ENCODE peak calls at places on chromosomes 4 and X, in ten cellular contexts. D, Y, W, A, V, T, S, U, B and M are unnamed samples.

GRCh38 chrX:136759968-136760367 is 20.8 kb downstream of the ARHGEF6 start:
- DNase-seq in D (no peak), Y (no peak), W (no peak), A (no peak), V (no peak), T (no peak), S (no peak), U (no peak), B (no peak), M (no peak)

GRCh38 chr4:126939401-126939800 is 693.4 kb upstream of the INTU start:
- DNase-seq in D (peak; percentile 31), Y (peak; percentile 50), W (no peak), A (no peak), V (no peak), T (peak; percentile 81), S (no peak), U (no peak), B (no peak), M (no peak)

GRCh38 chrX:47146936-47147859 is 2.2 kb downstream of the RBM10 start:
- DNase-seq in D (no peak), Y (no peak), W (no peak), A (peak; percentile 22), V (no peak), T (no peak), S (no peak), U (no peak), B (no peak), M (no peak)

GRCh38 chr4:134126161-134126560 is 75.4 kb downstream of the PABPC4L start:
- DNase-seq in D (no peak), Y (no peak), W (no peak), A (no peak), V (no peak), T (no peak), S (no peak), U (no peak), B (no peak), M (no peak)

GRCh38 chrX:149829751-149830191 is 48.0 kb downstream of the MAGEA9 start:
- DNase-seq in D (peak; percentile 12), Y (peak; percentile 71), W (no peak), A (no peak), V (no peak), T (peak; percentile 68), S (no peak), U (no peak), B (no peak), M (no peak)

GRCh38 chrX:68843992-68844391 is 15.2 kb downstream of the EFNB1 start:
- DNase-seq in D (no peak), Y (no peak), W (no peak), A (no peak), V (no peak), T (no peak), S (no peak), U (no peak), B (no peak), M (peak; percentile 51)

GRCh38 chr4:24991015-24991414 is 39.7 kb downstream of the LGI2 start:
- DNase-seq in D (no peak), Y (peak; percentile 34), W (no peak), A (no peak), V (no peak), T (peak; percentile 23), S (no peak), U (no peak), B (no peak), M (no peak)

GRCh38 chrX:19776753-19777152 is 110.6 kb downstream of the SH3KBP1 start:
- DNase-seq in D (no peak), Y (no peak), W (no peak), A (no peak), V (no peak), T (no peak), S (no peak), U (no peak), B (no peak), M (no peak)

GRCh38 chr4:184811484-184812180 is 14.1 kb downstream of the ACSL1 start:
- DNase-seq in D (no peak), Y (no peak), W (no peak), A (no peak), V (no peak), T (peak; percentile 72), S (no peak), U (no peak), B (no peak), M (no peak)

GRCh38 chr4:148998719-148999118 is 556.5 kb upstream of the NR3C2 start:
- DNase-seq in D (no peak), Y (peak; percentile 10), W (no peak), A (no peak), V (no peak), T (peak; percentile 26), S (no peak), U (no peak), B (no peak), M (no peak)

GRCh38 chrX:39158801-39159657 is 357.8 kb downstream of the MID1IP1 start:
- DNase-seq in D (no peak), Y (peak; percentile 90), W (no peak), A (no peak), V (no peak), T (peak; percentile 58), S (no peak), U (no peak), B (peak; percentile 11), M (no peak)

GRCh38 chrX:100748133-100748532 is 16.2 kb upstream of the SYTL4 start:
- DNase-seq in D (no peak), Y (peak; percentile 35), W (no peak), A (no peak), V (no peak), T (no peak), S (no peak), U (no peak), B (no peak), M (no peak)

GRCh38 chrX:131675596-131676194 is 131.8 kb downstream of the OR13H1 start:
- DNase-seq in D (no peak), Y (peak; percentile 16), W (no peak), A (no peak), V (no peak), T (peak; percentile 16), S (no peak), U (no peak), B (no peak), M (no peak)

GRCh38 chrX:131677655-131678628 is 134.1 kb downstream of the OR13H1 start:
- DNase-seq in D (no peak), Y (peak; percentile 16), W (peak; percentile 59), A (peak; percentile 75), V (peak; percentile 14), T (peak; percentile 33), S (peak; percentile 27), U (peak; percentile 47), B (no peak), M (no peak)
- TF ChIP-seq CTCF in D (peak; percentile 59), Y (peak; percentile 85), W (peak; percentile 65), A (peak; percentile 40), V (peak; percentile 65), T (peak; percentile 62), S (peak; percentile 25), U (peak; percentile 34), B (peak; percentile 80), M (peak; percentile 81)

GRCh38 chr4:70688795-70689231 is 481 bp downstream of the UTP3 start:
- DNase-seq in D (no peak), Y (no peak), W (no peak), A (no peak), V (no peak), T (no peak), S (no peak), U (no peak), B (no peak), M (no peak)

DNA sequence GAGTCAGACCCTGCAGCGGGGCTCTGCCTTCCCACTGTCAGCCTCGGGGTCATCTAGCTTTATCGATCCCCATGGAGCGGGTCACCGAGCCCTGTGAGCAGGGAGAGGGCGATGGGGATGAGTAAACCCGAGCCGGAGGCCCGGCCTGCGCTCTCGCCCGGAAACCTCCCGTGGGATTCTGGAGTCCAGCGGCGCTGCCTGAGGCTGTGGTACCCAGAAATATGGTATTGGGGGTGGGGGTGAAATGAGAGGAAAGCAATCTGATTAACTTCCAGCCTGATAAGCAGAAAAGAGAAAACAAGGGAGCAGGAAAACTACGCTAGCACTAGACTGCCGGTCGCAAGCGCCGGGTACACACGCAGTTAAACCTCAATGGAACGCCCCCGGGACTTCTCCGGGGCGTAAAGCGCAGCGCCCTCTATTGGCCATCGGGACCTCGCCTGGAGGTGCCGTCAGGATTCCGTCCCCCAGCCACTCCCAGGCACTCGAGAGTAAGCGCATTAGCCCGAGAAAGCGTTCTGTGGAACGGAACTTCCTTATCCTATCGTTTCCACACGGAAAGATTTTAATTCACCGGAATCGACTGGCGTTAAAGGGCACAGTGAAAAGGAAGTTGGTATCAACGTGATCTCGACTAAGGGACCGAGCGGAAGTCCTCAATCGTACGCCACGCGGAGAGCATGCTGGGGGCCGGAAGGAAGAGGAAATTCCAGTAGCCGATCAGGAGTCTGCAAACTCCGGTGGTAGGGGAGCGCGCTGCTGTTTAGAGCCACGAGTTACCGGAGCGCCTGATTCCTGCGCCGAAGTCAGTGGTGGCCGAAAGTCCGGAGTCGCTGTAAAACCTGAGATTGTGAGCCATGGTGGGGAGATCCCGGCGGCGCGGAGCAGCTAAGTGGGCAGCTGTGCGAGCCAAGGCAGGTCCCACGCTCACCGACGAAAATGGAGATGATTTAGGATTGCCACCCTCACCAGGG is at the start of gene UTP3:
- DNase-seq in D (peak; percentile 99), Y (peak; percentile 98), W (peak; percentile 94), A (peak; percentile 98), V (peak; percentile 96), T (peak; percentile 99), S (peak; percentile 97), U (peak; percentile 95), B (peak; percentile 94), M (no peak)
- TF ChIP-seq CTCF in D (peak; percentile 95), Y (peak; percentile 97), W (peak; percentile 100), A (peak; percentile 87), V (peak; percentile 98), T (peak; percentile 93), S (peak; percentile 99), U (peak; percentile 98), B (peak; percentile 98), M (peak; percentile 99)

DNA sequence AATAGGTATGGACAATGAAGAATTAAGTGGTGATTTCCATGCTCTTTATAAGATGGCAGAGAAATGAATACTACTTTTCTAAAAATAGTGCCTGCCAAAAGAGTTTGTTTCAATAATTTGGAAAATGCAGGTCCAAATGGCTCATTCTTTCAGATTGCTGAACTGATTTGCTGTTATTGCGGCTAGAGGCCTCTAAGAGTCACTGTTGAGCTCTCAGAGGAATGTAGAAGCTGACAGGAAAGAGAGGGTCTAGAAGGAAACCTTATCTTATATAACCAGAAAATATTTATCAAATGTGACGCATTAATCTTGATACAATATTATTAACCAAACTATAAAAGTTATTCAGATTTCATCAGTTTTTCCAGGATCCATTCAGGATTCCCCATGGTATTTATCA is 65.7 kb upstream of the PAGE1 start:
- DNase-seq in D (no peak), Y (no peak), W (no peak), A (no peak), V (no peak), T (peak; percentile 41), S (no peak), U (no peak), B (no peak), M (no peak)
- TF ChIP-seq CTCF in D (peak; percentile 61), Y (peak; percentile 57), W (peak; percentile 57), A (peak; percentile 37), V (peak; percentile 46), T (peak; percentile 62), S (no peak), U (peak; percentile 41), B (peak; percentile 56), M (peak; percentile 71)

DNA sequence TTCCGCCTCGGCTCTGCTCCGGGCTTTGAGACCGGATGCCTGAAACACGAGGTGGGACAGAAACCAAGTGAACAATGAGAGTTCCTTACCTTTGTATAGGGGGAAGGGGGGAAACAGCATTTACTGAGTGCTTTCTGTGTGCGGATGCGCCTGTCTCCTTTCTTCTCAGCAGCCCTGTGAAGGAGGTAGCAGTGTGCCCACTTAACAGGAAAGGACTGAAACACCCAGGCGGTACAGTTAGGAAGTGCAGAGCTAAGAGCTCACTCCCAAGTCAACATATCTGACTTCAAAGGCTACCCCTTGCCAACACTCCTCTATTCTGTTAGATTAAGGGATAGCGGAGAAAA is 43.1 kb upstream of the TMSB15B start:
- DNase-seq in D (no peak), Y (peak; percentile 8), W (no peak), A (no peak), V (no peak), T (peak; percentile 59), S (no peak), U (no peak), B (no peak), M (no peak)
- TF ChIP-seq CTCF in D (peak; percentile 41), Y (peak; percentile 62), W (no peak), A (peak; percentile 33), V (no peak), T (peak; percentile 50), S (no peak), U (no peak), B (no peak), M (peak; percentile 64)